ENCODE peak calls at places on chromosomes 7 and 10, in nine cellular contexts. V is HCT116, G is fibroblast of lung, T is H1, E is hepatocyte, C is astrocyte, K is PC-3, A is mammary epithelial cell, Z is neural progenitor cell. U is an unnamed sample.

GRCh38 chr10:89648074-89648473 is 3.0 kb upstream of the PANK1 start:
- DNase-seq in E (no peak), C (no peak), V (no peak), K (no peak), G (no peak), A (no peak), T (no peak), Z (no peak), U (no peak)

GRCh38 chr10:88820990-88821389 is 18.5 kb downstream of the LIPM start:
- DNase-seq in K (peak; percentile 28), T (no peak), E (peak; percentile 19), Z (no peak), G (peak; percentile 58), V (no peak), C (peak; percentile 51), A (peak; percentile 82), U (peak; percentile 41)

GRCh38 chr7:41438919-41439882 is 263.7 kb downstream of the INHBA start:
- DNase-seq in G (peak; percentile 29), C (no peak), Z (no peak), T (no peak), A (no peak), K (no peak), V (no peak), E (no peak), U (no peak)

GRCh38 chr7:101990811-101991418 is 173.5 kb downstream of the CUX1 start:
- DNase-seq in C (no peak), E (no peak), V (no peak), T (no peak), Z (no peak), A (no peak), K (no peak), G (no peak), U (no peak)

GRCh38 chr7:28410628-28411578 is 1.4 kb upstream of the CREB5 start:
- DNase-seq in K (peak; percentile 37), G (peak; percentile 68), A (peak; percentile 33), V (no peak), C (peak; percentile 62), Z (peak; percentile 61), T (no peak), E (peak; percentile 71), U (peak; percentile 18)

GRCh38 chr7:133551471-133551870 is 298.6 kb downstream of the EXOC4 start:
- DNase-seq in E (no peak), T (no peak), V (no peak), A (no peak), K (no peak), G (no peak), Z (no peak), C (no peak), U (no peak)

GRCh38 chr10:79502561-79503309 is 9.6 kb upstream of the EIF5AL1 start:
- DNase-seq in C (no peak), A (peak; percentile 23), T (peak; percentile 29), E (peak; percentile 50), K (peak; percentile 96), G (no peak), Z (peak; percentile 66), V (no peak), U (no peak)

GRCh38 chr10:27695088-27695487 is 50.5 kb downstream of the MKX start:
- DNase-seq in Z (no peak), C (no peak), K (no peak), T (no peak), V (no peak), G (no peak), E (no peak), A (no peak), U (no peak)

GRCh38 chr10:35506741-35507140 is 98.4 kb upstream of the GJD4 start:
- DNase-seq in G (no peak), K (no peak), T (no peak), Z (no peak), A (no peak), C (no peak), V (no peak), E (no peak), U (no peak)

GRCh38 chr7:100914208-100914878 is 18.7 kb upstream of the ACHE start:
- DNase-seq in K (peak; percentile 17), A (no peak), G (no peak), T (no peak), V (no peak), Z (no peak), E (no peak), C (no peak), U (no peak)

GRCh38 chr7:41786943-41787342 is 84.1 kb upstream of the INHBA start:
- DNase-seq in A (no peak), K (no peak), G (no peak), T (no peak), V (no peak), Z (no peak), E (no peak), C (no peak), U (no peak)

GRCh38 chr10:125816548-125816947 is 6.5 kb downstream of the UROS start:
- DNase-seq in V (no peak), Z (no peak), G (no peak), C (no peak), A (no peak), E (no peak), K (no peak), T (no peak), U (no peak)

GRCh38 chr7:29858080-29858951 is 52.0 kb downstream of the WIPF3 start:
- DNase-seq in C (no peak), G (no peak), K (no peak), E (no peak), T (no peak), Z (no peak), V (no peak), A (no peak), U (peak; percentile 21)

GRCh38 chr7:57205000-57205399 is 72.8 kb upstream of the ZNF479 start:
- DNase-seq in C (no peak), A (no peak), T (no peak), G (no peak), Z (no peak), K (no peak), E (no peak), V (no peak), U (no peak)

GRCh38 chr10:75703191-75703861 is 271.9 kb downstream of the LRMDA start:
- DNase-seq in A (no peak), V (no peak), C (no peak), G (no peak), E (no peak), K (no peak), Z (no peak), T (no peak), U (no peak)

GRCh38 chr7:94656925-94657731 is 1.2 kb upstream of the SGCE start:
- DNase-seq in E (peak; percentile 31), G (peak; percentile 41), A (peak; percentile 40), C (peak; percentile 26), K (peak; percentile 50), Z (peak; percentile 63), T (no peak), V (peak; percentile 16), U (peak; percentile 59)

GRCh38 chr7:149075286-149075685 is 15.2 kb downstream of the ZNF786 start:
- DNase-seq in G (no peak), A (no peak), Z (no peak), K (no peak), C (no peak), T (no peak), V (no peak), E (no peak), U (no peak)

DNA sequence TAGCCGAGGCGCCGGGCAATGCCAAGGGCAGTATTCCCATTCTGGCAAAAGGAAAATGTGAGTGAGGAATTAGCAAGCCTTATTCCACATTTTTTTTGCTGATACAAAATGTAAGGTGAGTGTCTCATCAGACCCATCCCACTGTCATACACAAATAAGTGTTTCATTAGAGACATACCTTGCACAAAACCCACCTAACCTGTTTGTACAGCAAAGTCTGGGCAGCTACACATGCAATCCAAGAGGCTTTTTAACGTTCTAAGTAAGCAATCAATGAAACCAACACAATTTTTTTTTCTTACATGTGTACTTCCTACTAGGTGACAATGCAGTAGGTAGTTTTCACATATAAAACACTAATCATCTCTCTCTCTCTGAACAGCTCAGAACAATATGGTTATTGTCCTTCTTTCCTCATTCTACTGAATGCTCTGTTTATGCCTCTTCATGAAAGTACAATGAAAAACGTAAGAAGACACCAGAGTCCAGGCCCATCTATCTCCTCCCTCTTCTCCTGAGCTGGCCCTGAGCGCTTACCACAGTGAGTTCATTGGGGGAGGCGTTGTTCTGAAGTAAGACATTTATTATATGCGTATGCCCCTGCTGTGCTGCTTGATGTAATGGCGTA is 217.2 kb downstream of the ANK3 start:
- DNase-seq in T (no peak), V (no peak), E (no peak), G (no peak), A (peak; percentile 72), K (peak; percentile 95), Z (no peak), C (no peak), U (no peak)
- H3K36me3 ChIP-seq in T (no peaks in the 10 kb centered on the region), V (no peaks in the 10 kb centered on the region), E (no peaks in the 10 kb centered on the region), G (no peaks in the 10 kb centered on the region), A (no peaks in the 10 kb centered on the region), K (no peaks in the 10 kb centered on the region), Z (no peaks in the 10 kb centered on the region), C (peaks cover 2% of the 10 kb centered on the region), U (no peaks in the 10 kb centered on the region)

DNA sequence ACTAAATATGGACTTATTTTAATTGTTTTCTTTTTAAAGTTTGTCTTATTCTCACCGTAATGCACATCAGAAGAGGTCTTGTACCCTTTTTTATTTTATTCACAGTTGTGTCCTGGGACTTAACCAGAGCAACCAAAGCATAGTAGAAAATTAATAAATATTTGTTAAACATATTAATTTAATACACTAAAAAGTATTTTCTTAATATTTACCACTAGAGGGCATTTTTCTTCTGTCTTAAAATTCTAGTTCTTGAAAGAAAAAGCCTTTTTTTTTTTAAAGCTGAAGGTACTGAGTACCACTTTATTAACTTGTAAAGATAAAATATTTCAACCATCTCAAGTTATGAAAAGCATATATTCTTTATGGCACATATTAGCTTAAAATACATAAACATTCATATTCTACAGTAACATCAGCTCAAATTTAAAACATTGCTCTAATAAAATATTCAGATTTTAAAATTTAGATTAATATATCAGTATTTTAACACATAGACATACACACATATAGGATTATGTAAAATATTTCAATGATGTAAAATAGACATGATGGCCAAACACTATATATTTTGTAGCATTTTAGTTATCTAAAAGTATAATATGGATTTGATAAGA is 260.4 kb downstream of the SEMA3A start:
- DNase-seq in E (no peak), G (no peak), T (no peak), V (no peak), Z (no peak), A (no peak), C (no peak), K (peak; percentile 24), U (peak; percentile 16)
- TF ChIP-seq CTCF in E (peak; percentile 48), G (no peak), T (no peak), V (no peak), Z (peak; percentile 41), A (peak; percentile 22), C (peak; percentile 5), K (peak; percentile 34), U (peak; percentile 54)

GRCh38 chr7:7706101-7706511 is 12.3 kb downstream of the RPA3 start:
- DNase-seq in V (no peak), K (no peak), A (no peak), C (no peak), E (no peak), Z (no peak), G (no peak), T (no peak), U (no peak)
- TF ChIP-seq EZH2 in V (no peak), K (no peak), A (no peak), C (no peak), E (no peak), Z (no peak), G (no peak), T (no peak), U (no peak)

DNA sequence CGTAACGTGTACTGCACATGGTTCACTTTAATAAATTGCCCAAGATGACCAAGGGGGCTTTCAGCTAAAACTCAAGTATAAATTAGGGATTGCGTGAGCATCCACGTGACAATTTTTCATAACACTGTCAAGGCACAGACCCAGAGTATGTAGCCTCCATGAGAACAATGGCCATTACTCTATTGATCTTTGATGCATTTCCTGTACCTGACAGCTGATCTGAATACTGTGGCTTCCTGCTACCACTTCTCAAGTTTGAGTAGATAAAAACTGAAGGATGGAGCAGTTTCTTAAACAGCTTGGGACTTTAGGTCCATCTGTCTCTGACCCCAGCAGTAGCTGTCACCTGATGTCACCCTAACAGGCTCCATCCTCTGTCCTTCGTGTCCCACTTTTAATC is 98.9 kb downstream of the ABCC2 start:
- DNase-seq in C (no peak), V (no peak), T (no peak), G (no peak), Z (no peak), A (no peak), K (no peak), E (no peak), U (no peak)
- H3K36me3 ChIP-seq in C (peaks cover 88% of the 10 kb centered on the region), V (peaks cover 90% of the 10 kb centered on the region), T (peaks cover 97% of the 10 kb centered on the region), G (peaks cover 26% of the 10 kb centered on the region), Z (peaks cover 3% of the 10 kb centered on the region), A (peaks cover 37% of the 10 kb centered on the region), K (no peaks in the 10 kb centered on the region), E (peaks cover 7% of the 10 kb centered on the region), U (peaks cover 98% of the 10 kb centered on the region)

U was measured in A673.